ENCODE peak calls at places on chromosome 19, in ten cellular contexts. A is neural crest cell, Z is A549, N is dorsolateral prefrontal cortex, X is WTC11, F is AG04450, V is hepatocyte, H is progenitor cell of endocrine pancreas, U is glutamatergic neuron, W is fibroblast of the aortic adventitia. I is an unnamed sample.

GRCh38 chr19:55684946-55685681 is 10.1 kb downstream of the EPN1 start:
- DNase-seq in V (no peak), F (no peak), W (no peak), Z (no peak), U (no peak), A (no peak), H (no peak), X (no peak), N (no peak), I (no peak)

GRCh38 chr19:35487821-35488220 is 2.4 kb downstream of the KRTDAP start:
- DNase-seq in W (no peak), V (no peak), Z (no peak), X (no peak), H (no peak), F (no peak), U (no peak), A (no peak), N (no peak), I (no peak)

GRCh38 chr19:16374436-16374835 is 49.8 kb downstream of the KLF2 start:
- DNase-seq in H (no peak), X (no peak), N (no peak), A (no peak), F (no peak), W (no peak), U (no peak), V (no peak), Z (no peak), I (no peak)

GRCh38 chr19:14769201-14769600 is 9.2 kb downstream of the ADGRE2 start:
- DNase-seq in U (no peak), Z (no peak), A (no peak), H (no peak), X (no peak), F (no peak), N (no peak), V (no peak), W (no peak), I (no peak)

GRCh38 chr19:51695088-51695487 is 2.0 kb downstream of the SPACA6 start:
- DNase-seq in F (no peak), X (no peak), W (no peak), A (no peak), N (no peak), H (no peak), U (no peak), V (no peak), Z (no peak), I (no peak)

GRCh38 chr19:22327321-22327720 is 41.1 kb downstream of the ZNF729 start:
- DNase-seq in F (no peak), V (no peak), A (no peak), H (no peak), N (no peak), Z (no peak), U (no peak), X (no peak), W (no peak), I (no peak)

GRCh38 chr19:6536138-6536671 is 5.4 kb downstream of the TNFSF9 start:
- DNase-seq in V (peak), N (peak), Z (peak), F (no peak), U (no peak), X (peak), W (peak), H (no peak), A (no peak), I (peak)

GRCh38 chr19:38713865-38714264 is 30.4 kb downstream of the CAPN12 start:
- DNase-seq in N (no peak), W (no peak), U (no peak), V (no peak), H (no peak), Z (no peak), A (no peak), X (no peak), F (no peak), I (no peak)

GRCh38 chr19:55437410-55437809 is 5.7 kb downstream of the SHISA7 start:
- DNase-seq in V (peak), H (peak), X (peak), A (peak), W (peak), Z (peak), F (no peak), N (no peak), U (peak), I (peak)

GRCh38 chr19:6026390-6026897 is 48.5 kb upstream of the RANBP3 start:
- DNase-seq in V (no peak), H (no peak), A (no peak), F (no peak), Z (no peak), X (no peak), N (no peak), U (no peak), W (no peak), I (no peak)

GRCh38 chr19:40598121-40598917 is 2.9 kb upstream of the LTBP4 start:
- DNase-seq in W (peak), F (peak), V (peak), N (peak), X (peak), A (peak), U (peak), H (peak), Z (peak), I (peak)

GRCh38 chr19:7870571-7871279 is 3.5 kb downstream of the PRR36 start:
- DNase-seq in V (peak), Z (no peak), A (no peak), X (peak), H (no peak), N (peak), U (peak), F (no peak), W (peak), I (peak)

GRCh38 chr19:48596679-48597465 is 9.7 kb upstream of the SPACA4 start:
- DNase-seq in Z (no peak), N (no peak), H (no peak), A (no peak), W (no peak), V (no peak), X (no peak), F (no peak), U (no peak), I (no peak)

GRCh38 chr19:53037101-53038097 is 7.1 kb upstream of the ERVV-2 start:
- DNase-seq in W (peak), F (no peak), V (peak), Z (no peak), H (peak), A (peak), U (peak), N (peak), X (peak), I (peak)

GRCh38 chr19:51637362-51637978 is 7.3 kb upstream of the SIGLEC5 start:
- DNase-seq in A (no peak), Z (peak), X (no peak), V (no peak), U (no peak), W (peak), N (no peak), F (no peak), H (no peak), I (no peak)

GRCh38 chr19:15124572-15125231 is 17.5 kb downstream of the SYDE1 start:
- DNase-seq in X (no peak), Z (no peak), U (peak), V (peak), W (no peak), H (peak), N (no peak), F (no peak), A (no peak), I (peak)

GRCh38 chr19:14474827-14475226 is 327 bp downstream of the PTGER1 start:
- DNase-seq in N (no peak), X (no peak), A (no peak), Z (no peak), F (no peak), V (no peak), H (no peak), W (no peak), U (no peak), I (no peak)

GRCh38 chr19:38394488-38394887 is 6.0 kb downstream of the SPRED3 start:
- DNase-seq in Z (no peak), W (no peak), A (peak), U (peak), F (no peak), N (no peak), H (no peak), V (peak), X (peak), I (peak)

GRCh38 chr19:48962029-48962848 is 2.9 kb upstream of the FTL start:
- DNase-seq in V (peak), N (no peak), W (no peak), Z (peak), X (no peak), U (peak), A (no peak), H (no peak), F (no peak), I (no peak)

GRCh38 chr19:55336101-55336500 is 3.6 kb upstream of the KMT5C start:
- DNase-seq in N (no peak), F (no peak), A (no peak), Z (no peak), W (peak), U (no peak), H (no peak), V (no peak), X (no peak), I (no peak)

GRCh38 chr19:10670187-10670586 is 16.0 kb downstream of the ILF3 start:
- DNase-seq in U (no peak), X (no peak), Z (no peak), W (peak), V (no peak), N (no peak), H (no peak), F (no peak), A (no peak), I (no peak)

GRCh38 chr19:36489920-36490415 is 607 bp upstream of the ZNF566 start:
- DNase-seq in X (peak), U (peak), V (peak), Z (peak), W (peak), H (no peak), N (peak), F (peak), A (peak), I (peak)

GRCh38 chr19:55699221-55699620 is 24.2 kb downstream of the EPN1 start:
- DNase-seq in N (peak), X (no peak), F (no peak), V (no peak), W (no peak), U (no peak), H (no peak), A (no peak), Z (no peak), I (no peak)

GRCh38 chr19:5718579-5719273 is 1.2 kb downstream of the LONP1 start:
- DNase-seq in Z (no peak), H (no peak), W (peak), X (no peak), U (no peak), V (peak), N (no peak), A (no peak), F (peak), I (no peak)

GRCh38 chr19:33704271-33704670 is 82.5 kb downstream of the CHST8 start:
- DNase-seq in A (no peak), V (no peak), X (no peak), F (no peak), Z (no peak), H (no peak), U (no peak), N (no peak), W (no peak), I (no peak)

GRCh38 chr19:10991076-10991475 is 30.2 kb downstream of the SMARCA4 start:
- DNase-seq in V (no peak), Z (no peak), H (no peak), A (no peak), U (no peak), X (no peak), W (no peak), N (no peak), F (no peak), I (no peak)

GRCh38 chr19:56690668-56691067 is 19.1 kb upstream of the ZNF835 start:
- DNase-seq in Z (no peak), X (no peak), N (no peak), F (no peak), W (no peak), H (no peak), U (no peak), V (no peak), A (no peak), I (no peak)

GRCh38 chr19:43507880-43508279 is 3.3 kb upstream of the PHLDB3 start:
- DNase-seq in F (no peak), W (no peak), U (no peak), A (no peak), Z (no peak), N (no peak), X (no peak), H (no peak), V (no peak), I (no peak)

DNA sequence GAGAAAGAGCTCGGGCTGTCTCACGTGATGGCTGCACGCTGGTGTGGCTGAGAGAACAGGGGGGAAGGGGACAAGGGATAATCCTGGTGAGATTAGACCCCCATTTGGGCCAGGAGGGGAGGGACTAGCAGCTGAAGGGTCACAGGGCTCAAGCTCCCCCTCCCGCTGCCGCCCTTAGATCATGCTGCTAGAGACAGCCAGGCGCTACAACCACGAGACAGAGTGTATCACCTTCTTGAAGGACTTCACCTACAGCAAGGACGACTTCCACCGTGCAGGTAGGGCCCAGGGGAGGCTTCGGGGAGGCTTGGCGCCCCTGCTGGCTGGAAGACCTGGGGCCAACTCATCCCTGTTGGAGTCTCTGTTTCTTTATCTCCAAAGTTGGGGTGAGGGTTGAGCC is 3.3 kb downstream of the NR1H2 start:
- DNase-seq in W (no peak), N (no peak), U (no peak), V (no peak), H (no peak), X (no peak), F (no peak), A (no peak), Z (no peak), I (no peak)
- TF ChIP-seq CTCF in W (no peak), N (no peak), U (no peak), V (no peak), H (no peak), X (no peak), F (no peak), A (no peak), Z (no peak), I (no peak)

DNA sequence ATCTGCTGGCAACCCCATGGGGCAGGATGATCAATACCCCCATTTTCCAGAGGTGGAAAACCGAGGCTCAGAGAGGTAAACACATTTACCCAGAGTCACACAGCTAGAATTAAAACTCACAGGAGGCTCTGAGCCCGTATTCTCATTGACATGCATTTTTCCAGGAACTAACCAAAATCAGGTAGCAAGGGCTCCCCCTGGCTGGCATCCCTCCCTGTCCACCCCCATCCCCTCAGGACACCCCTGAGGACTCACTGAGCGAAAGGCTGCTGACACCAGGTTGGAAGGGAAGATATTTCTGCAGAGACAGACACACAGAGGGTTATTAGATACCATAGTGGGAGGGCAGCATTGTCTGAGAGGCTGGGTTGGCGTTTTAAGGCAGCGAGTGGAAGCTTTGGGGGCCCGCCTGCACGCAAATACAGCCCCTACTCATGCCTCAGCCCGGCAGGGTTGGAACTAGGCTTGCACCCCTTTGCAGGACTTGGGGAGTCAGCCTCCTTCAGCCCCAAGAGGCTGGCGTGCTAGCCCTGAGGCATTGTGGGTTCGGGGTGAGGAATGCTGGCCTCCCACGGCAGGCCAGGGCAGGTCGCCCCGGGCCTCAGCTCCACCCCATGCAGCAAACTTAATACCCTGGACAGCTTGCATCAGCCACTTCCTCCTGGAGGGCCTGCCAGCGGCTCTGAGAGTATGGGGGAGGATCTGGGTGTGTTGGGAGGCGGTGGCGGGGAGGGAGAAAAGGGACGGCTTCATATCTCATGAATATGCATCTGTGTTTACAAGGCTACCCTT is 3.9 kb downstream of the SLC1A5 start:
- DNase-seq in U (peak), V (peak), F (peak), X (peak), H (no peak), Z (peak), N (peak), W (peak), A (peak), I (peak)
- TF ChIP-seq CTCF in U (no peak), V (peak), F (peak), X (no peak), H (peak), Z (peak), N (no peak), W (peak), A (no peak), I (peak)

GRCh38 chr19:42207767-42208259 is 9.7 kb downstream of the DEDD2 start:
- DNase-seq in H (no peak), X (no peak), U (no peak), F (peak), V (no peak), Z (peak), A (no peak), W (peak), N (no peak), I (no peak)
- TF ChIP-seq CTCF in H (no peak), X (no peak), U (no peak), F (no peak), V (no peak), Z (no peak), A (no peak), W (no peak), N (no peak), I (no peak)

DNA sequence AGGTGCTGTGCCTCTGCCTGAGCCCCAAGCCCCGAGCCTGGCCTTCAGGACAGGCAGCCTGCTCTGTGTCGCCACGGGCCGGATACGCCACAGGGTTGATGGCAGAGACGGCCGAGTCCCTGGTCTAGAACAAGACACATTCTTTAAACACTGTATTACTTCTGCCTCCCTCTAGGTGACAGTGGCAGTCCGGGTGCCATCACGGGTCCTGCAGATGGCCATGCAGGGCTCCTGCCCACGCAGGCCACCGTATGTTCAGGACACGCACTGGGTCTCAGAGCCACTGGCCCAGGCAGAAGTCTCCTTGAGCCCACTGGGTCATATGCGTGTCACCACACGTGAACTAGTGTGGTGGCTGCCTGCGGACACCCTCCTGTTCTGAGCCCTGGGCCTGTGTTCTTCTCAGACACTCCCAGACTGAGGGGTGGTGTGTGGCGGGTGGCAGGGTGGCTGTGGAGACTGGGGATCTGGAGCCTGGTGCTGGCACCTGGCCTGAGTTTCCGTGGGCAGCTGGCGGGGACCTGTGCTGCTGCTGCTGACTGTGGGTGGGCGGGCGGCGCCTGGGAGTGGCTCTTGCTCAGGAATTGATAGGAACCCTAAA is 4.4 kb downstream of the PLEKHJ1 start:
- DNase-seq in W (no peak), U (peak), A (peak), X (no peak), H (no peak), Z (no peak), N (peak), F (no peak), V (no peak), I (no peak)
- TF ChIP-seq CTCF in W (peak), U (no peak), A (peak), X (no peak), H (no peak), Z (peak), N (no peak), F (no peak), V (no peak), I (no peak)

GRCh38 chr19:1774999-1775772 is 21.9 kb downstream of the ONECUT3 start:
- DNase-seq in U (peak), H (no peak), F (no peak), W (no peak), X (peak), V (no peak), N (no peak), Z (no peak), A (no peak), I (no peak)
- TF ChIP-seq CTCF in U (peak), H (peak), F (peak), W (peak), X (peak), V (peak), N (peak), Z (peak), A (peak), I (peak)

GRCh38 chr19:17952041-17952976 is 14.6 kb upstream of the KCNN1 start:
- DNase-seq in H (no peak), X (peak), F (no peak), V (no peak), A (no peak), N (no peak), U (peak), W (no peak), Z (no peak), I (peak)
- TF ChIP-seq CTCF in H (no peak), X (no peak), F (no peak), V (no peak), A (no peak), N (no peak), U (no peak), W (no peak), Z (no peak), I (no peak)

GRCh38 chr19:1261863-1262686 is 7.1 kb upstream of the CIRBP start:
- DNase-seq in U (no peak), W (peak), X (no peak), N (no peak), H (no peak), F (no peak), A (no peak), V (peak), Z (peak), I (no peak)
- TF ChIP-seq CTCF in U (no peak), W (no peak), X (no peak), N (no peak), H (no peak), F (no peak), A (peak), V (no peak), Z (no peak), I (no peak)

GRCh38 chr19:680287-681028 is 4.3 kb downstream of the FSTL3 start:
- DNase-seq in N (peak), H (peak), W (peak), V (peak), A (peak), X (peak), F (peak), U (peak), Z (peak), I (peak)
- TF ChIP-seq CTCF in N (no peak), H (peak), W (peak), V (peak), A (peak), X (no peak), F (peak), U (peak), Z (peak), I (no peak)

I was measured in nephron progenitor cell.